ENCODE peak calls at places on chromosome 20, in five cellular contexts. R is PC-3, W is prostate gland, K is ovary, M is astrocyte of the cerebellum. L is an unnamed sample.

GRCh38 chr20:51529758-51530157 is 12.8 kb downstream of the NFATC2 start:
- DNase-seq in R (no peak), W (no peak), M (no peak), K (no peak), L (peak)

GRCh38 chr20:58714340-58714922 is 21.8 kb downstream of the NPEPL1 start:
- DNase-seq in M (no peak), W (peak), R (no peak), K (peak), L (peak)

GRCh38 chr20:62358171-62358719 is 8.9 kb downstream of the LAMA5 start:
- DNase-seq in W (peak), M (no peak), R (peak), K (no peak), L (peak)

GRCh38 chr20:61569836-61570235 is 317.8 kb downstream of the CDH4 start:
- DNase-seq in R (no peak), W (no peak), M (no peak), K (no peak), L (no peak)

GRCh38 chr20:3929713-3930060 is 40.5 kb downstream of the PANK2 start:
- DNase-seq in M (no peak), K (no peak), W (no peak), R (no peak), L (no peak)

GRCh38 chr20:40513010-40513409 is 176.0 kb downstream of the MAFB start:
- DNase-seq in R (no peak), M (no peak), K (no peak), W (no peak), L (no peak)

GRCh38 chr20:36532388-36532787 is 8.9 kb upstream of the MYL9 start:
- DNase-seq in M (no peak), W (no peak), R (no peak), K (no peak), L (no peak)

GRCh38 chr20:51403465-51404220 is 138.9 kb downstream of the NFATC2 start:
- DNase-seq in R (no peak), K (no peak), M (no peak), W (no peak), L (no peak)

GRCh38 chr20:21184810-21185209 is 58.9 kb downstream of the KIZ start:
- DNase-seq in W (no peak), M (no peak), K (peak), R (peak), L (no peak)

GRCh38 chr20:37007898-37008649 is 56.6 kb upstream of the SAMHD1 start:
- DNase-seq in W (no peak), K (no peak), M (peak), R (peak), L (no peak)

GRCh38 chr20:52003415-52003814 is 188.2 kb downstream of the ZFP64 start:
- DNase-seq in R (no peak), K (no peak), W (no peak), M (no peak), L (no peak)

GRCh38 chr20:60031107-60031506 is 72.9 kb downstream of the CDH26 start:
- DNase-seq in M (no peak), K (no peak), W (no peak), R (no peak), L (no peak)

GRCh38 chr20:51586005-51586440 is 43.5 kb upstream of the NFATC2 start:
- DNase-seq in M (peak), R (peak), W (no peak), K (no peak), L (no peak)

GRCh38 chr20:37727247-37727956 is 33.6 kb downstream of the CTNNBL1 start:
- DNase-seq in M (no peak), R (no peak), K (no peak), W (no peak), L (no peak)

GRCh38 chr20:44970243-44970757 is 4.0 kb downstream of the STK4 start:
- DNase-seq in R (no peak), M (no peak), K (no peak), W (no peak), L (no peak)

GRCh38 chr20:6142348-6142993 is 19.6 kb upstream of the FERMT1 start:
- DNase-seq in W (peak), M (peak), R (peak), K (peak), L (peak)

GRCh38 chr20:43385914-43386313 is 71.8 kb upstream of the SRSF6 start:
- DNase-seq in R (no peak), W (no peak), K (no peak), M (no peak), L (no peak)

GRCh38 chr20:60246751-60247150 is 288.5 kb downstream of the CDH26 start:
- DNase-seq in M (no peak), W (no peak), R (no peak), K (no peak), L (no peak)

GRCh38 chr20:35546127-35546526 is 4.2 kb downstream of the ERGIC3 start:
- DNase-seq in K (no peak), R (no peak), W (no peak), M (no peak), L (no peak)

GRCh38 chr20:40639132-40639531 is 49.9 kb downstream of the MAFB start:
- DNase-seq in M (no peak), K (no peak), R (no peak), W (no peak), L (no peak)

GRCh38 chr20:36632487-36633284 is 13.3 kb downstream of the SLA2 start:
- DNase-seq in M (no peak), W (no peak), R (no peak), K (no peak), L (no peak)

GRCh38 chr20:50146732-50147662 is 6.5 kb downstream of the PEDS1 start:
- DNase-seq in M (no peak), W (peak), K (no peak), R (peak), L (peak)

GRCh38 chr20:21102691-21103311 is 3.4 kb downstream of the LINC00237 start:
- DNase-seq in K (no peak), M (no peak), R (no peak), W (no peak), L (peak)

DNA sequence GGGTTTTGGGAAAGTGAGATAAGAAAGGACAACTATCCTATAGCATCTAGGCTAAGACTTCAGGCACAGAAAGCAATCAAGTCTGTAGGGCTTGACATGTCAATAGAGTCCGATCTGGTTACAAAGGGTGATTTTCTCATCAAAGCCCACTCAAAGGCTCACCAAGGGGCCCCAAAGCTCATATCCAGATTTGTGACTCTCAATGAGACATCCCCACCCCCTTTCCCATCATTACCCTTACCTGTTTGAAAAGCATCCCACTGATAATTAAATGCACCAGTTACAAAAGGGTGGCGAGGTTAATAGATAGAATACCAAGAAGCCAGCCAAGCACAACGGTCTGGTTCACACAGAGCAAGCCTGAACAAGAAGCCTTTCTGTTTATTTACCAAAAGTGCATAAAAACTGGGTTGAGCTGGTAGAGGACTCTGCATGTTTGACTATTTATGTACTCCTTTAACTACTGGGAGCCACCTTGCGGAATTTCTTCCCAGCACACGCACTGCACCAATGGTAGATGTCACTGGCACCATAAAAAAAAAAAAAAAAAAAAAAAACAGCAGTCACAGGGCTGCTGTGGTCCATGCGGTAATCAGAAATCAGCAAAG is 6.1 kb downstream of the JAG1 start:
- DNase-seq in R (no peak), K (no peak), W (peak), M (no peak), L (no peak)
- H3K4me3 ChIP-seq in R (no peak), K (no peak), W (no peak), M (no peak), L (peak)

GRCh38 chr20:25197870-25198190 is 2.3 kb downstream of the ENTPD6 start:
- DNase-seq in K (no peak), R (no peak), W (no peak), M (no peak), L (peak)

GRCh38 chr20:25195962-25196700 is 619 bp downstream of the ENTPD6 start:
- DNase-seq in K (no peak), W (peak), R (peak), M (no peak), L (no peak)

GRCh38 chr20:25196701-25197120 is 1.2 kb downstream of the ENTPD6 start:
- DNase-seq in M (no peak), W (peak), R (no peak), K (no peak), L (peak)

GRCh38 chr20:25198663-25199363 is 3.3 kb downstream of the ENTPD6 start:
- DNase-seq in M (no peak), W (no peak), K (no peak), R (no peak), L (peak)

GRCh38 chr20:25197173-25197869 is 1.8 kb downstream of the ENTPD6 start:
- DNase-seq in M (no peak), W (no peak), K (no peak), R (peak), L (no peak)
- H3K4me3 ChIP-seq in M (no peak), W (peak), K (no peak), R (peak), L (peak)

GRCh38 chr20:46810442-46811327 is 84.0 kb upstream of the EYA2 start:
- DNase-seq in M (no peak), W (no peak), K (no peak), R (no peak), L (no peak)
- H3K4me3 ChIP-seq in M (no peak), W (peak), K (no peak), R (no peak), L (peak)

GRCh38 chr20:22904905-22905304 is 130.2 kb upstream of the SSTR4 start:
- DNase-seq in W (no peak), R (no peak), M (no peak), K (no peak), L (peak)

GRCh38 chr20:22908944-22909343 is 126.2 kb upstream of the SSTR4 start:
- DNase-seq in K (no peak), W (no peak), R (no peak), M (no peak), L (no peak)

GRCh38 chr20:22908437-22908836 is 126.7 kb upstream of the SSTR4 start:
- DNase-seq in M (no peak), W (no peak), R (no peak), K (no peak), L (no peak)

GRCh38 chr20:22904411-22904810 is 130.7 kb upstream of the SSTR4 start:
- DNase-seq in M (no peak), R (no peak), W (no peak), K (no peak), L (no peak)

DNA sequence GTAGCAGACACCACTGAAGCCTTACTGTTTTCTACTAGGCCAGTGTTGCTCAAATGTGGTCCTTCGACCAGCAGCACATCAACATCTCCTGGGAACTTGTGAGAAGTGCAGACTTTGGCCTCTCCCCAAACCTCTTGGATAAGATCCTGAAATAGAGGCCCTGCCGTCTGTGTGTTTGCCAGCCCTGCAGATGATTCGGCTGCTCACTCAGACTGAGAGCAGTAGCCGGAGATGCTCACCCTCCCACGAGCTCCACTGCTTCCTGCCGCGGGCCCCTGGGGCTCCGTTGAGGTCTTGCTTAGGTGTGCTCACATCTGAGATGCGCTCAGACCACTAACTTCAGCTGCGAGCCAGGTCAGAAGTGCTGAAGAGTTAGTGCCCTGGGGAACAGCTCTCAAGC is 129.4 kb upstream of the SSTR4 start:
- DNase-seq in W (no peak), R (no peak), M (peak), K (peak), L (peak)
- H3K4me3 ChIP-seq in W (no peak), R (no peak), M (no peak), K (no peak), L (no peak)

DNA sequence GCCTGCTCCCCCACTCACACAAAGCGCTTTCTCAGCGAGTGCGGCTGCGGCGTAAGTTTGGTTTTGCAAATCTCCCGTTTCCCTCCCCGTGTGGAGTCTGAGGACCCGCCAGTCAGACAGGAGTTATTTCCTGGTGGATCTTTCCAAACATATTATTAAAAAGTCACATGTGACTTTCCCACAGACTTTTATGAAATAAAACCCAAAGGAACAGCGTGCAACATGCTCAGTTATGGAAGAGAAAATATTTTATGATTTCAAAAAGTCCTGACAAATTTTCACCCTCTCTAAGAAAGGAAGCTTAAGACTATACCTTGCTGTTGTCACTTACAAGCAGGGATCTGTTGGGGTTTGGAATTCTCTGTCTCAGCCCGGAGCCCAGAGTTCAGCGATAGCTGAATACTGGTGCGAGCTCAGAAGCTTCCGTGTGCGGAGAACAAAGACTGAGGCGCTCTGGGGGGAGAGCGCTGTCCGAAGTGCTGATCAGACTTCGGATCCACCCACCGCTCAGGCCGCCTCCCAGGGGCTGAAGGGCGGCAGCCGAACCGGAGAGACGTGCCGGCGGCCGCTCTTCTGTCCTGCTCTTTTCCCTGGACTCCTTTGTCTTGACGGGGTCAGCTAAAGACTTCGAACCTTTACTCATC is 2.5 kb upstream of the MYT1 start:
- DNase-seq in W (peak), K (no peak), R (peak), M (peak), L (peak)
- H3K4me3 ChIP-seq in W (no peak), K (no peak), R (no peak), M (no peak), L (no peak)

GRCh38 chr20:1312904-1313235 is 16.1 kb downstream of the SDCBP2 start:
- DNase-seq in K (no peak), W (no peak), R (no peak), M (no peak), L (no peak)
- H3K4me3 ChIP-seq in K (no peak), W (no peak), R (no peak), M (no peak), L (no peak)

L was measured in right cardiac atrium.